ENCODE peak calls at places on chromosomes 4 and X, in six cellular contexts. One of them, this sample, is unnamed.
A peak's percentile ranks its signal among the peaks of the same experiment; 100 is the strongest.

GRCh38 chr4:105900541-105900940 is 5.3 kb downstream of the NPNT start:
- DNase-seq in thoracic aorta: no peak
- DNase-seq in activated T-helper 1 cell treated with anti-CD3 and anti-CD28 coated beads, Interleukin-2, amount 50 U/mL, for 16 hours: no peak
- DNase-seq in right atrium auricular region: no peak
- DNase-seq in left cardiac atrium: no peak
- DNase-seq in posterior cingulate gyrus: no peak
- DNase-seq in this sample: no peak

GRCh38 chrX:43166874-43167273 is 388.9 kb upstream of the PPP1R2C start:
- DNase-seq in left cardiac atrium: no peak
- DNase-seq in activated T-helper 1 cell treated with anti-CD3 and anti-CD28 coated beads, Interleukin-2, amount 50 U/mL, for 16 hours: no peak
- DNase-seq in thoracic aorta: no peak
- DNase-seq in right atrium auricular region: no peak
- DNase-seq in posterior cingulate gyrus: no peak
- DNase-seq in this sample: no peak

GRCh38 chrX:40845331-40845911 is 110.1 kb upstream of the MED14 start:
- DNase-seq in right atrium auricular region: no peak
- DNase-seq in posterior cingulate gyrus: no peak
- DNase-seq in thoracic aorta: no peak
- DNase-seq in left cardiac atrium: no peak
- DNase-seq in activated T-helper 1 cell treated with anti-CD3 and anti-CD28 coated beads, Interleukin-2, amount 50 U/mL, for 16 hours: no peak
- DNase-seq in this sample: no peak

GRCh38 chr4:175504316-175504715 is 307.7 kb downstream of the GPM6A start:
- DNase-seq in posterior cingulate gyrus: no peak
- DNase-seq in right atrium auricular region: no peak
- DNase-seq in thoracic aorta: no peak
- DNase-seq in activated T-helper 1 cell treated with anti-CD3 and anti-CD28 coated beads, Interleukin-2, amount 50 U/mL, for 16 hours: no peak
- DNase-seq in left cardiac atrium: no peak
- DNase-seq in this sample: no peak

GRCh38 chr4:85790582-85790981 is 315.6 kb downstream of the ARHGAP24 start:
- DNase-seq in thoracic aorta: no peak
- DNase-seq in right atrium auricular region: no peak
- DNase-seq in posterior cingulate gyrus: no peak
- DNase-seq in left cardiac atrium: no peak
- DNase-seq in activated T-helper 1 cell treated with anti-CD3 and anti-CD28 coated beads, Interleukin-2, amount 50 U/mL, for 16 hours: no peak
- DNase-seq in this sample: no peak

GRCh38 chrX:70479197-70479969 is 34.7 kb downstream of the DLG3 start:
- DNase-seq in left cardiac atrium: no peak
- DNase-seq in posterior cingulate gyrus: no peak
- DNase-seq in activated T-helper 1 cell treated with anti-CD3 and anti-CD28 coated beads, Interleukin-2, amount 50 U/mL, for 16 hours: no peak
- DNase-seq in right atrium auricular region: no peak
- DNase-seq in thoracic aorta: no peak
- DNase-seq in this sample: no peak

GRCh38 chr4:622071-622995 is 3.0 kb upstream of the PDE6B start:
- DNase-seq in posterior cingulate gyrus: peak; percentile 78
- DNase-seq in activated T-helper 1 cell treated with anti-CD3 and anti-CD28 coated beads, Interleukin-2, amount 50 U/mL, for 16 hours: no peak
- DNase-seq in right atrium auricular region: no peak
- DNase-seq in thoracic aorta: no peak
- DNase-seq in left cardiac atrium: no peak
- DNase-seq in this sample: no peak

GRCh38 chr4:86926428-86927086 is 8.3 kb upstream of the AFF1 start:
- DNase-seq in thoracic aorta: no peak
- DNase-seq in activated T-helper 1 cell treated with anti-CD3 and anti-CD28 coated beads, Interleukin-2, amount 50 U/mL, for 16 hours: no peak
- DNase-seq in left cardiac atrium: no peak
- DNase-seq in right atrium auricular region: no peak
- DNase-seq in posterior cingulate gyrus: no peak
- DNase-seq in this sample: no peak

GRCh38 chr4:80685219-80685618 is 345.3 kb upstream of the BMP3 start:
- DNase-seq in left cardiac atrium: no peak
- DNase-seq in activated T-helper 1 cell treated with anti-CD3 and anti-CD28 coated beads, Interleukin-2, amount 50 U/mL, for 16 hours: no peak
- DNase-seq in posterior cingulate gyrus: no peak
- DNase-seq in right atrium auricular region: no peak
- DNase-seq in thoracic aorta: no peak
- DNase-seq in this sample: no peak

GRCh38 chrX:42832764-42833549 is 55.0 kb upstream of the PPP1R2C start:
- DNase-seq in thoracic aorta: no peak
- DNase-seq in left cardiac atrium: no peak
- DNase-seq in right atrium auricular region: no peak
- DNase-seq in posterior cingulate gyrus: no peak
- DNase-seq in activated T-helper 1 cell treated with anti-CD3 and anti-CD28 coated beads, Interleukin-2, amount 50 U/mL, for 16 hours: no peak
- DNase-seq in this sample: no peak

GRCh38 chr4:45349859-45350258 is 623.5 kb upstream of the GNPDA2 start:
- DNase-seq in activated T-helper 1 cell treated with anti-CD3 and anti-CD28 coated beads, Interleukin-2, amount 50 U/mL, for 16 hours: no peak
- DNase-seq in left cardiac atrium: no peak
- DNase-seq in thoracic aorta: no peak
- DNase-seq in right atrium auricular region: no peak
- DNase-seq in posterior cingulate gyrus: no peak
- DNase-seq in this sample: no peak

GRCh38 chr4:95500361-95500760 is 48.4 kb downstream of the UNC5C start:
- DNase-seq in left cardiac atrium: no peak
- DNase-seq in thoracic aorta: no peak
- DNase-seq in right atrium auricular region: no peak
- DNase-seq in posterior cingulate gyrus: no peak
- DNase-seq in activated T-helper 1 cell treated with anti-CD3 and anti-CD28 coated beads, Interleukin-2, amount 50 U/mL, for 16 hours: no peak
- DNase-seq in this sample: no peak

GRCh38 chr4:53476232-53477037 is 99.0 kb downstream of the FIP1L1 start:
- DNase-seq in posterior cingulate gyrus: no peak
- DNase-seq in thoracic aorta: peak; percentile 19
- DNase-seq in right atrium auricular region: no peak
- DNase-seq in activated T-helper 1 cell treated with anti-CD3 and anti-CD28 coated beads, Interleukin-2, amount 50 U/mL, for 16 hours: no peak
- DNase-seq in left cardiac atrium: peak; percentile 36
- DNase-seq in this sample: no peak

GRCh38 chr4:158020734-158021346 is 152.0 kb downstream of the GASK1B start:
- DNase-seq in activated T-helper 1 cell treated with anti-CD3 and anti-CD28 coated beads, Interleukin-2, amount 50 U/mL, for 16 hours: no peak
- DNase-seq in left cardiac atrium: no peak
- DNase-seq in thoracic aorta: no peak
- DNase-seq in posterior cingulate gyrus: no peak
- DNase-seq in right atrium auricular region: no peak
- DNase-seq in this sample: no peak

GRCh38 chr4:165927815-165928214 is 54.8 kb downstream of the TLL1 start:
- DNase-seq in thoracic aorta: no peak
- DNase-seq in left cardiac atrium: no peak
- DNase-seq in right atrium auricular region: no peak
- DNase-seq in posterior cingulate gyrus: no peak
- DNase-seq in activated T-helper 1 cell treated with anti-CD3 and anti-CD28 coated beads, Interleukin-2, amount 50 U/mL, for 16 hours: no peak
- DNase-seq in this sample: no peak

GRCh38 chr4:146340798-146341197 is 126.5 kb downstream of the REELD1 start:
- DNase-seq in right atrium auricular region: no peak
- DNase-seq in thoracic aorta: no peak
- DNase-seq in activated T-helper 1 cell treated with anti-CD3 and anti-CD28 coated beads, Interleukin-2, amount 50 U/mL, for 16 hours: no peak
- DNase-seq in left cardiac atrium: no peak
- DNase-seq in posterior cingulate gyrus: no peak
- DNase-seq in this sample: no peak

GRCh38 chr4:182895791-182896292 is 21.3 kb downstream of the DCTD start:
- DNase-seq in posterior cingulate gyrus: no peak
- DNase-seq in thoracic aorta: no peak
- DNase-seq in activated T-helper 1 cell treated with anti-CD3 and anti-CD28 coated beads, Interleukin-2, amount 50 U/mL, for 16 hours: no peak
- DNase-seq in left cardiac atrium: no peak
- DNase-seq in right atrium auricular region: no peak
- DNase-seq in this sample: peak; percentile 66